ENCODE peak calls at places on chromosomes 11 and 22, in eight cellular contexts. H, C, G, Y, O, V, W and A are unnamed samples.

GRCh38 chr11:72235351-72236057 is 8.5 kb downstream of the PHOX2A start:
- DNase-seq in H (no peak), C (no peak), G (no peak), Y (no peak), O (no peak), V (no peak), W (no peak), A (no peak)

GRCh38 chr22:20777420-20778177 is 3.7 kb downstream of the SERPIND1 start:
- DNase-seq in H (peak), C (peak), G (peak), Y (peak), O (peak), V (no peak), W (peak), A (peak)

GRCh38 chr22:41762980-41763779 is 37.3 kb upstream of the CCDC134 start:
- DNase-seq in H (no peak), C (no peak), G (peak), Y (peak), O (peak), V (peak), W (no peak), A (peak)

GRCh38 chr11:1034001-1034400 is 2.5 kb downstream of the MUC6 start:
- DNase-seq in H (peak), C (no peak), G (no peak), Y (no peak), O (peak), V (no peak), W (no peak), A (no peak)

GRCh38 chr11:96863520-96863919 is 473.7 kb downstream of the JRKL start:
- DNase-seq in H (no peak), C (no peak), G (no peak), Y (no peak), O (no peak), V (no peak), W (no peak), A (no peak)

GRCh38 chr11:17371614-17372013 is 16.8 kb downstream of the KCNJ11 start:
- DNase-seq in H (peak), C (peak), G (no peak), Y (peak), O (no peak), V (no peak), W (peak), A (no peak)

GRCh38 chr11:15617126-15617525 is 502.4 kb downstream of the INSC start:
- DNase-seq in H (no peak), C (no peak), G (no peak), Y (no peak), O (no peak), V (no peak), W (no peak), A (no peak)

GRCh38 chr11:312092-312816 is 1.6 kb upstream of the IFITM1 start:
- DNase-seq in H (no peak), C (no peak), G (no peak), Y (no peak), O (no peak), V (no peak), W (no peak), A (no peak)

GRCh38 chr11:71094296-71095077 is 157.9 kb downstream of the SHANK2 start:
- DNase-seq in H (no peak), C (no peak), G (no peak), Y (no peak), O (no peak), V (no peak), W (no peak), A (no peak)

GRCh38 chr11:67648140-67648795 is 2.3 kb downstream of the ACY3 start:
- DNase-seq in H (peak), C (no peak), G (peak), Y (no peak), O (peak), V (peak), W (no peak), A (no peak)

GRCh38 chr11:67648796-67649613 is 1.5 kb downstream of the ACY3 start:
- DNase-seq in H (no peak), C (no peak), G (no peak), Y (no peak), O (no peak), V (no peak), W (no peak), A (no peak)

GRCh38 chr11:67645521-67646457 is 4.7 kb downstream of the ACY3 start:
- DNase-seq in H (no peak), C (no peak), G (no peak), Y (no peak), O (no peak), V (peak), W (no peak), A (no peak)

GRCh38 chr11:67646535-67647336 is 3.8 kb downstream of the ACY3 start:
- DNase-seq in H (no peak), C (no peak), G (no peak), Y (no peak), O (no peak), V (peak), W (no peak), A (no peak)

DNA sequence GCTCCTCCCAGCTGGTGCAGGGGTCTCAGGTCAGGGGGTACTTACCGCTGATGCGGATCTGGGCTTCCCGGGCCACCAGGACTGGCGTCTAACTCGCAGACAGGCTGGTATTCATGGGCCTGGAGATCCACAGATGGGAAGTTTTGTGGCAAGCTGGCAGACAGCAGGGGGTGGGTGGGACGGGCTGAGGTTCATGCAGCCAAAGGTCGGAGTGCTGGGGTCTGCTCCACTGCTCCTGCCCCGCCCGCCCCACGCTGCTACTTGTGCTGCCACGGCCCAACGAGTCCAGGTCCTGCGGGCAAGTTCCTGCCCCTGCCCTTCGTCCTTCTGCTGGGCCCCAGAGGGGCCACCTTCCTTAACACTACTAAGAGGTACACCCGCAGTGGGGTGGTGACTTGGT is 3.1 kb downstream of the ACY3 start:
- DNase-seq in H (no peak), C (no peak), G (peak), Y (no peak), O (no peak), V (no peak), W (no peak), A (no peak)
- H2AFZ ChIP-seq in H (no peak), C (no peak), G (no peak), Y (no peak), O (no peak), V (no peak), W (no peak), A (no peak)

DNA sequence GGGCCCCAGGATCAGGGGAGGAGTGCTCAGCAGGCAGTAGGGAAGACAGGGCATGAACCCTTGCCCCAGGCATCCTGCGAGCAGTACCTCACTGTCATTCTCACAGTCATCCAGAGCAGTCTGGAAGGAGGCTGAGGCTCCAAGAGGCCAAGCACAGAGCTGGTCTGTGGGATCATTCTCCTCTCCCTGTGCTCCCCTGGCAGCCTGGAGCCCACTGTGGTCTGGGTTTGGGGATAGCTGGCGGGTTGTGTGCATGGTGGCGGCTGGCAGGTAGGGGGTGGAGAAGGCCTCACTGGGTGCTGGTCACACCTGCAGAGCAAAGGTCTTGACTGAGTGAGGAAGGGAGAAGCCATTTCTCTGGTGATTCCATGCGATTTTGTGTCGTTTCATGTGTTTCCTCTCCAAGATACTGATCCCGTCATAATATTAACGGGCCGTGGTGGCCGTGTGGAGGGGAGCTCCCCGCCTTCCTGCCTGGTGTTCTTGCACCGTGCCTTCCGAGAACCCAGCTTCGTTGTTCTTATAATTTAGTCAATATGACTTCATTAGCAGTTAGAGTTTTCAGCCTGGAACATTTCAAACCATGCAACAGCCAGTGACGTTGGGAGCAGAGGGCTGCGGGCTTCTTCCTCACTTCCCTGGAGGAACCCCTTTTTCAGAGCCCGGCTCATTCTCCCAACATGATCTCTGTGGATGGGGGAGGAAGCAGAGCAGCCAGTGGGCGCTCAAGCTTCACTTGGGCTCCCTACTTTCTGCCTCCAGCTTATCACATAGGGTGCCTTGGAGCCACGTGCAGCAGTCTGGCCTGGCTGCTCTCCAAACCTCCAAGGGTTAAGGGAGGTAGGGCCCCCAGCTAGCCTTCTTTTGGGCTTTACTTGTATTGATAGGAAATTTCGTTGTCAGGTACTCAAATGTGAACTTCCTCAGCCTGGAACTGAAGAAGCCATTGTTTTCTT is 20.8 kb upstream of the ADORA2A start:
- DNase-seq in H (no peak), C (no peak), G (no peak), Y (no peak), O (no peak), V (no peak), W (no peak), A (no peak)
- H3K27ac ChIP-seq in H (no peak), C (no peak), G (no peak), Y (no peak), O (no peak), V (no peak), W (no peak), A (peak)

GRCh38 chr11:12017243-12017678 is 8.8 kb upstream of the DKK3 start:
- DNase-seq in H (peak), C (peak), G (no peak), Y (peak), O (no peak), V (no peak), W (peak), A (peak)
- H2AFZ ChIP-seq in H (no peak), C (no peak), G (no peak), Y (no peak), O (no peak), V (no peak), W (no peak), A (peak)

DNA sequence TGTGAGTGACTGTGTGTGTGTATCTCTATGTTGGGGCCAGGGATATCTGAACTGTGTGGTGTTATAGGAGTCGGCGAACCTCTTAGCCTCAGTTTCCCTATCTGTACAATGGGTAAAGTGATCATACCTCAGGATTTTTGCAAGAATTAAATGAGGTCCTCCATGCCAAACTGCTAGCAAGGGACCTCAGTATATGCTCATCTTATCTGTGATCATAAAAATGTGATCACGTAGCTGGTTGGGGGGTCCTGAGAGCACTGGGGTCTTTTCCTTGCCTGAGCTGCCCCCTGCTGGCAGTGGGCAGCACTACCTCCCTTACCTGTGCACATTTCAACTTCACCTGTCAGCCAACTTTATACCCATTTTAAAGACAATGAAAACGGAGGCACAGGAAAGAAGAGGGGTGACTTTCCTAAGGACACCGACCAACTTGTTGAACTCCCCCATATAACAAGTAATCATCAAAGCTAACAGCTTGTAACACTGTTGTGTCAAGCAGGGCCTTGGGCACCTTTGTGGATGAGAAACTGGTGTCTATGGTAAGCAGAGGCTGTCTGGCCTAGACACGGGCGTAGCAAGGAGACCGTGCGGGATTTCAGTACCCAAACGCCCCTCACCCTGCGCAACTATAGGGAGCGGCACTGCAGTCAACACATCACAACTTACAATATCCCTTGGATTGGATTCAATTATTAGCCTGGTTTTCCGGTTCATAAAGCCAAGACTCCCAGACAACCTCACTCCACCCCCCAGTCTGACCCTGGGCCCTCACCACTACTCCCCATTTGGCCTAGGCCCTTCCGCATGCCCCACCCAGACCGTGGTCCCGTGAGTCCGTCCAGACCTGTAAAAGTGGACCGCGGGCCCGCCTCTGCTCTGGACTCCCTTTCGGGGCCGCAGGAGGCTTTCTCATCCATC is 1.2 kb upstream of the DPP3 start:
- DNase-seq in H (peak), C (peak), G (peak), Y (peak), O (peak), V (no peak), W (peak), A (peak)
- H3K27ac ChIP-seq in H (peak), C (peak), G (peak), Y (peak), O (peak), V (no peak), W (peak), A (peak)

DNA sequence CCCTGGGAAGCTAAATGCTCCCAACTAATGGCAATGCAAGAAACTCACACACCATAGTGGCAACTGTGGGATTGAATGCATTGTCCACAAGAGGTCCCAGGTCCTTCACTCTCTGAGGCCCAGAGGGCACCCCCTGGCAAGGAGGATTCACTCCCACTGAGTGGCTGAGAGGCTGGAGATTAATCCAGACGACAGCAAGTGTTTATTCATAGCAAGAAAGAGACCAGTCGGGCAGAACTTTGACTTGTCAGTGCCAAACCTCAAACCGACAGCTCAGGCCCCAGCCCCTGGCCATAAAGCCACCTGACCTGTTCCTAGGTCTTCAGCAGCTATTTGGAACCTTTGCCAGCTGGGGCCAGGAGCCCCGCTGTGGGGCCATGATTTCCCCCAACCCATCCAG is 54.5 kb upstream of the MPEG1 start:
- DNase-seq in H (no peak), C (no peak), G (no peak), Y (no peak), O (peak), V (no peak), W (no peak), A (no peak)
- H2AFZ ChIP-seq in H (no peak), C (no peak), G (no peak), Y (no peak), O (no peak), V (no peak), W (no peak), A (no peak)

GRCh38 chr22:40055143-40055926 is 60.6 kb downstream of the FAM83F start:
- DNase-seq in H (no peak), C (no peak), G (no peak), Y (no peak), O (no peak), V (no peak), W (no peak), A (peak)
- H3K27ac ChIP-seq in H (no peak), C (no peak), G (no peak), Y (no peak), O (peak), V (no peak), W (no peak), A (no peak)

GRCh38 chr11:2548596-2548995 is 103.8 kb downstream of the KCNQ1 start:
- DNase-seq in H (no peak), C (no peak), G (no peak), Y (no peak), O (no peak), V (no peak), W (no peak), A (no peak)
- H2AFZ ChIP-seq in H (no peak), C (no peak), G (no peak), Y (no peak), O (no peak), V (no peak), W (no peak), A (no peak)